ENCODE peak calls at places on chromosomes 1 and 21, in nine cellular contexts. One of them, this sample, is unnamed.
A peak's percentile ranks its signal among the peaks of the same experiment; 100 is the strongest.

GRCh38 chr1:31227891-31228290 is 11.8 kb downstream of the NKAIN1 start:
- DNase-seq in A172: no peak
- DNase-seq in left cardiac atrium: no peak
- DNase-seq in mucosa of descending colon: no peak
- DNase-seq in stimulated activated naive B cell treated with anti-CD40 and anti-IgM and Interleukin-4, amounts not matched to agents 10 μg/mL and 1 μg/mL and 100 μg/mL, for 72 hours: no peak
- DNase-seq in GM04504: no peak
- DNase-seq in activated naive CD4-positive, alpha-beta T cell: no peak
- DNase-seq in GM12892: no peak
- DNase-seq in amniotic stem cell: no peak
- DNase-seq in this sample: no peak

GRCh38 chr1:42157667-42158066 is 4.5 kb downstream of the GUCA2B start:
- DNase-seq in A172: no peak
- DNase-seq in left cardiac atrium: no peak
- DNase-seq in mucosa of descending colon: no peak
- DNase-seq in stimulated activated naive B cell treated with anti-CD40 and anti-IgM and Interleukin-4, amounts not matched to agents 10 μg/mL and 1 μg/mL and 100 μg/mL, for 72 hours: no peak
- DNase-seq in GM04504: no peak
- DNase-seq in activated naive CD4-positive, alpha-beta T cell: no peak
- DNase-seq in GM12892: no peak
- DNase-seq in amniotic stem cell: no peak
- DNase-seq in this sample: no peak

GRCh38 chr1:56508523-56508983 is 70.8 kb downstream of the PLPP3 start:
- DNase-seq in A172: no peak
- DNase-seq in left cardiac atrium: peak; percentile 72
- DNase-seq in mucosa of descending colon: peak; percentile 81
- DNase-seq in stimulated activated naive B cell treated with anti-CD40 and anti-IgM and Interleukin-4, amounts not matched to agents 10 μg/mL and 1 μg/mL and 100 μg/mL, for 72 hours: no peak
- DNase-seq in GM04504: no peak
- DNase-seq in activated naive CD4-positive, alpha-beta T cell: no peak
- DNase-seq in GM12892: no peak
- DNase-seq in amniotic stem cell: no peak
- DNase-seq in this sample: no peak

GRCh38 chr1:201946224-201946908 is at the start of gene LMOD1:
- DNase-seq in A172: peak; percentile 61
- DNase-seq in left cardiac atrium: peak; percentile 87
- DNase-seq in mucosa of descending colon: peak; percentile 68
- DNase-seq in stimulated activated naive B cell treated with anti-CD40 and anti-IgM and Interleukin-4, amounts not matched to agents 10 μg/mL and 1 μg/mL and 100 μg/mL, for 72 hours: no peak
- DNase-seq in GM04504: peak; percentile 84
- DNase-seq in activated naive CD4-positive, alpha-beta T cell: no peak
- DNase-seq in GM12892: no peak
- DNase-seq in amniotic stem cell: peak; percentile 94
- DNase-seq in this sample: no peak

GRCh38 chr1:7580923-7581753 is 190.0 kb upstream of the VAMP3 start:
- DNase-seq in A172: no peak
- DNase-seq in left cardiac atrium: peak; percentile 19
- DNase-seq in mucosa of descending colon: no peak
- DNase-seq in stimulated activated naive B cell treated with anti-CD40 and anti-IgM and Interleukin-4, amounts not matched to agents 10 μg/mL and 1 μg/mL and 100 μg/mL, for 72 hours: no peak
- DNase-seq in GM04504: peak; percentile 12
- DNase-seq in activated naive CD4-positive, alpha-beta T cell: no peak
- DNase-seq in GM12892: no peak
- DNase-seq in amniotic stem cell: no peak
- DNase-seq in this sample: no peak

GRCh38 chr21:45019076-45019886 is 55.1 kb upstream of the ADARB1 start:
- DNase-seq in A172: no peak
- DNase-seq in left cardiac atrium: peak; percentile 56
- DNase-seq in mucosa of descending colon: no peak
- DNase-seq in stimulated activated naive B cell treated with anti-CD40 and anti-IgM and Interleukin-4, amounts not matched to agents 10 μg/mL and 1 μg/mL and 100 μg/mL, for 72 hours: no peak
- DNase-seq in GM04504: no peak
- DNase-seq in activated naive CD4-positive, alpha-beta T cell: no peak
- DNase-seq in GM12892: no peak
- DNase-seq in amniotic stem cell: no peak
- DNase-seq in this sample: no peak

GRCh38 chr1:183385746-183386145 is 32.4 kb downstream of the NMNAT2 start:
- DNase-seq in A172: no peak
- DNase-seq in left cardiac atrium: no peak
- DNase-seq in mucosa of descending colon: no peak
- DNase-seq in stimulated activated naive B cell treated with anti-CD40 and anti-IgM and Interleukin-4, amounts not matched to agents 10 μg/mL and 1 μg/mL and 100 μg/mL, for 72 hours: no peak
- DNase-seq in GM04504: no peak
- DNase-seq in activated naive CD4-positive, alpha-beta T cell: no peak
- DNase-seq in GM12892: no peak
- DNase-seq in amniotic stem cell: no peak
- DNase-seq in this sample: no peak

GRCh38 chr1:151881479-151881878 is 27.8 kb downstream of the THEM4 start:
- DNase-seq in A172: no peak
- DNase-seq in left cardiac atrium: no peak
- DNase-seq in mucosa of descending colon: no peak
- DNase-seq in stimulated activated naive B cell treated with anti-CD40 and anti-IgM and Interleukin-4, amounts not matched to agents 10 μg/mL and 1 μg/mL and 100 μg/mL, for 72 hours: no peak
- DNase-seq in GM04504: no peak
- DNase-seq in activated naive CD4-positive, alpha-beta T cell: no peak
- DNase-seq in GM12892: no peak
- DNase-seq in amniotic stem cell: no peak
- DNase-seq in this sample: no peak

GRCh38 chr21:44925027-44925755 is 4.5 kb upstream of the ITGB2 start:
- DNase-seq in A172: no peak
- DNase-seq in left cardiac atrium: peak; percentile 12
- DNase-seq in mucosa of descending colon: no peak
- DNase-seq in stimulated activated naive B cell treated with anti-CD40 and anti-IgM and Interleukin-4, amounts not matched to agents 10 μg/mL and 1 μg/mL and 100 μg/mL, for 72 hours: no peak
- DNase-seq in GM04504: no peak
- DNase-seq in activated naive CD4-positive, alpha-beta T cell: no peak
- DNase-seq in GM12892: no peak
- DNase-seq in amniotic stem cell: no peak
- DNase-seq in this sample: no peak

GRCh38 chr1:8314346-8315280 is 3.3 kb upstream of the SLC45A1 start:
- DNase-seq in A172: peak; percentile 66
- DNase-seq in left cardiac atrium: peak; percentile 70
- DNase-seq in mucosa of descending colon: peak; percentile 85
- DNase-seq in stimulated activated naive B cell treated with anti-CD40 and anti-IgM and Interleukin-4, amounts not matched to agents 10 μg/mL and 1 μg/mL and 100 μg/mL, for 72 hours: no peak
- DNase-seq in GM04504: peak; percentile 52
- DNase-seq in activated naive CD4-positive, alpha-beta T cell: no peak
- DNase-seq in GM12892: peak; percentile 48
- DNase-seq in amniotic stem cell: peak; percentile 50
- DNase-seq in this sample: no peak

GRCh38 chr1:16143566-16144324 is 12.1 kb downstream of the EPHA2 start:
- DNase-seq in A172: peak; percentile 88
- DNase-seq in left cardiac atrium: peak; percentile 65
- DNase-seq in mucosa of descending colon: peak; percentile 66
- DNase-seq in stimulated activated naive B cell treated with anti-CD40 and anti-IgM and Interleukin-4, amounts not matched to agents 10 μg/mL and 1 μg/mL and 100 μg/mL, for 72 hours: no peak
- DNase-seq in GM04504: no peak
- DNase-seq in activated naive CD4-positive, alpha-beta T cell: no peak
- DNase-seq in GM12892: no peak
- DNase-seq in amniotic stem cell: no peak
- DNase-seq in this sample: no peak

GRCh38 chr1:168343566-168343965 is 62.9 kb downstream of the TBX19 start:
- DNase-seq in A172: no peak
- DNase-seq in left cardiac atrium: no peak
- DNase-seq in mucosa of descending colon: no peak
- DNase-seq in stimulated activated naive B cell treated with anti-CD40 and anti-IgM and Interleukin-4, amounts not matched to agents 10 μg/mL and 1 μg/mL and 100 μg/mL, for 72 hours: no peak
- DNase-seq in GM04504: no peak
- DNase-seq in activated naive CD4-positive, alpha-beta T cell: no peak
- DNase-seq in GM12892: no peak
- DNase-seq in amniotic stem cell: no peak
- DNase-seq in this sample: no peak

GRCh38 chr1:52552505-52553371 is at the start of gene TUT4:
- DNase-seq in A172: peak; percentile 50
- DNase-seq in left cardiac atrium: peak; percentile 78
- DNase-seq in mucosa of descending colon: peak; percentile 77
- DNase-seq in stimulated activated naive B cell treated with anti-CD40 and anti-IgM and Interleukin-4, amounts not matched to agents 10 μg/mL and 1 μg/mL and 100 μg/mL, for 72 hours: peak; percentile 75
- DNase-seq in GM04504: peak; percentile 42
- DNase-seq in activated naive CD4-positive, alpha-beta T cell: peak; percentile 52
- DNase-seq in GM12892: peak; percentile 34
- DNase-seq in amniotic stem cell: peak; percentile 49
- DNase-seq in this sample: no peak

GRCh38 chr1:117735045-117735992 is 129.5 kb downstream of the TENT5C start:
- DNase-seq in A172: peak; percentile 55
- DNase-seq in left cardiac atrium: no peak
- DNase-seq in mucosa of descending colon: peak; percentile 66
- DNase-seq in stimulated activated naive B cell treated with anti-CD40 and anti-IgM and Interleukin-4, amounts not matched to agents 10 μg/mL and 1 μg/mL and 100 μg/mL, for 72 hours: no peak
- DNase-seq in GM04504: peak; percentile 23
- DNase-seq in activated naive CD4-positive, alpha-beta T cell: no peak
- DNase-seq in GM12892: no peak
- DNase-seq in amniotic stem cell: no peak
- DNase-seq in this sample: no peak

GRCh38 chr1:211808475-211808874 is 22.1 kb downstream of the LPGAT1 start:
- DNase-seq in A172: no peak
- DNase-seq in left cardiac atrium: no peak
- DNase-seq in mucosa of descending colon: no peak
- DNase-seq in stimulated activated naive B cell treated with anti-CD40 and anti-IgM and Interleukin-4, amounts not matched to agents 10 μg/mL and 1 μg/mL and 100 μg/mL, for 72 hours: no peak
- DNase-seq in GM04504: no peak
- DNase-seq in activated naive CD4-positive, alpha-beta T cell: no peak
- DNase-seq in GM12892: no peak
- DNase-seq in amniotic stem cell: no peak
- DNase-seq in this sample: no peak

GRCh38 chr1:1232224-1232800 is at the start of gene B3GALT6:
- DNase-seq in A172: no peak
- DNase-seq in left cardiac atrium: no peak
- DNase-seq in mucosa of descending colon: no peak
- DNase-seq in stimulated activated naive B cell treated with anti-CD40 and anti-IgM and Interleukin-4, amounts not matched to agents 10 μg/mL and 1 μg/mL and 100 μg/mL, for 72 hours: no peak
- DNase-seq in GM04504: no peak
- DNase-seq in activated naive CD4-positive, alpha-beta T cell: no peak
- DNase-seq in GM12892: no peak
- DNase-seq in amniotic stem cell: no peak
- DNase-seq in this sample: no peak

GRCh38 chr1:46941135-46941694 is at the start of gene CYP4A11:
- DNase-seq in A172: no peak
- DNase-seq in left cardiac atrium: no peak
- DNase-seq in mucosa of descending colon: no peak
- DNase-seq in stimulated activated naive B cell treated with anti-CD40 and anti-IgM and Interleukin-4, amounts not matched to agents 10 μg/mL and 1 μg/mL and 100 μg/mL, for 72 hours: no peak
- DNase-seq in GM04504: no peak
- DNase-seq in activated naive CD4-positive, alpha-beta T cell: no peak
- DNase-seq in GM12892: no peak
- DNase-seq in amniotic stem cell: no peak
- DNase-seq in this sample: no peak

GRCh38 chr1:209884665-209885117 is 53.3 kb upstream of the SYT14 start:
- DNase-seq in A172: peak; percentile 100
- DNase-seq in left cardiac atrium: peak; percentile 46
- DNase-seq in mucosa of descending colon: peak; percentile 32
- DNase-seq in stimulated activated naive B cell treated with anti-CD40 and anti-IgM and Interleukin-4, amounts not matched to agents 10 μg/mL and 1 μg/mL and 100 μg/mL, for 72 hours: no peak
- DNase-seq in GM04504: peak; percentile 96
- DNase-seq in activated naive CD4-positive, alpha-beta T cell: no peak
- DNase-seq in GM12892: no peak
- DNase-seq in amniotic stem cell: peak; percentile 90
- DNase-seq in this sample: peak; percentile 52

GRCh38 chr1:199247891-199248290 is 609.1 kb downstream of the PTPRC start:
- DNase-seq in A172: no peak
- DNase-seq in left cardiac atrium: no peak
- DNase-seq in mucosa of descending colon: no peak
- DNase-seq in stimulated activated naive B cell treated with anti-CD40 and anti-IgM and Interleukin-4, amounts not matched to agents 10 μg/mL and 1 μg/mL and 100 μg/mL, for 72 hours: no peak
- DNase-seq in GM04504: no peak
- DNase-seq in activated naive CD4-positive, alpha-beta T cell: no peak
- DNase-seq in GM12892: no peak
- DNase-seq in amniotic stem cell: no peak
- DNase-seq in this sample: no peak

GRCh38 chr1:114079596-114080190 is 74.0 kb downstream of the SYT6 start:
- DNase-seq in A172: no peak
- DNase-seq in left cardiac atrium: no peak
- DNase-seq in mucosa of descending colon: no peak
- DNase-seq in stimulated activated naive B cell treated with anti-CD40 and anti-IgM and Interleukin-4, amounts not matched to agents 10 μg/mL and 1 μg/mL and 100 μg/mL, for 72 hours: no peak
- DNase-seq in GM04504: no peak
- DNase-seq in activated naive CD4-positive, alpha-beta T cell: no peak
- DNase-seq in GM12892: no peak
- DNase-seq in amniotic stem cell: no peak
- DNase-seq in this sample: no peak

GRCh38 chr21:44756416-44757185 is 45.0 kb downstream of the UBE2G2 start:
- DNase-seq in A172: no peak
- DNase-seq in left cardiac atrium: no peak
- DNase-seq in mucosa of descending colon: no peak
- DNase-seq in stimulated activated naive B cell treated with anti-CD40 and anti-IgM and Interleukin-4, amounts not matched to agents 10 μg/mL and 1 μg/mL and 100 μg/mL, for 72 hours: no peak
- DNase-seq in GM04504: no peak
- DNase-seq in activated naive CD4-positive, alpha-beta T cell: no peak
- DNase-seq in GM12892: no peak
- DNase-seq in amniotic stem cell: no peak
- DNase-seq in this sample: no peak

GRCh38 chr21:37130971-37131370 is 57.9 kb downstream of the TTC3 start:
- DNase-seq in A172: peak; percentile 59
- DNase-seq in left cardiac atrium: no peak
- DNase-seq in mucosa of descending colon: no peak
- DNase-seq in stimulated activated naive B cell treated with anti-CD40 and anti-IgM and Interleukin-4, amounts not matched to agents 10 μg/mL and 1 μg/mL and 100 μg/mL, for 72 hours: no peak
- DNase-seq in GM04504: no peak
- DNase-seq in activated naive CD4-positive, alpha-beta T cell: no peak
- DNase-seq in GM12892: no peak
- DNase-seq in amniotic stem cell: no peak
- DNase-seq in this sample: no peak

GRCh38 chr21:43209575-43210453 is 41.0 kb downstream of the CRYAA start:
- DNase-seq in A172: peak; percentile 98
- DNase-seq in left cardiac atrium: peak; percentile 37
- DNase-seq in mucosa of descending colon: no peak
- DNase-seq in stimulated activated naive B cell treated with anti-CD40 and anti-IgM and Interleukin-4, amounts not matched to agents 10 μg/mL and 1 μg/mL and 100 μg/mL, for 72 hours: no peak
- DNase-seq in GM04504: no peak
- DNase-seq in activated naive CD4-positive, alpha-beta T cell: no peak
- DNase-seq in GM12892: no peak
- DNase-seq in amniotic stem cell: no peak
- DNase-seq in this sample: peak; percentile 29

GRCh38 chr1:10569531-10569930 is 94.8 kb downstream of the PEX14 start:
- DNase-seq in A172: no peak
- DNase-seq in left cardiac atrium: no peak
- DNase-seq in mucosa of descending colon: no peak
- DNase-seq in stimulated activated naive B cell treated with anti-CD40 and anti-IgM and Interleukin-4, amounts not matched to agents 10 μg/mL and 1 μg/mL and 100 μg/mL, for 72 hours: no peak
- DNase-seq in GM04504: no peak
- DNase-seq in activated naive CD4-positive, alpha-beta T cell: no peak
- DNase-seq in GM12892: no peak
- DNase-seq in amniotic stem cell: no peak
- DNase-seq in this sample: no peak

GRCh38 chr1:58746182-58746581 is 37.7 kb downstream of the JUN start:
- DNase-seq in A172: no peak
- DNase-seq in left cardiac atrium: no peak
- DNase-seq in mucosa of descending colon: no peak
- DNase-seq in stimulated activated naive B cell treated with anti-CD40 and anti-IgM and Interleukin-4, amounts not matched to agents 10 μg/mL and 1 μg/mL and 100 μg/mL, for 72 hours: no peak
- DNase-seq in GM04504: no peak
- DNase-seq in activated naive CD4-positive, alpha-beta T cell: no peak
- DNase-seq in GM12892: no peak
- DNase-seq in amniotic stem cell: no peak
- DNase-seq in this sample: no peak

GRCh38 chr1:194830387-194830786 is 1644.0 kb upstream of the B3GALT2 start:
- DNase-seq in A172: no peak
- DNase-seq in left cardiac atrium: no peak
- DNase-seq in mucosa of descending colon: no peak
- DNase-seq in stimulated activated naive B cell treated with anti-CD40 and anti-IgM and Interleukin-4, amounts not matched to agents 10 μg/mL and 1 μg/mL and 100 μg/mL, for 72 hours: no peak
- DNase-seq in GM04504: no peak
- DNase-seq in activated naive CD4-positive, alpha-beta T cell: no peak
- DNase-seq in GM12892: no peak
- DNase-seq in amniotic stem cell: no peak
- DNase-seq in this sample: no peak

GRCh38 chr21:33394260-33394659 is 9.0 kb upstream of the IFNGR2 start:
- DNase-seq in A172: no peak
- DNase-seq in left cardiac atrium: no peak
- DNase-seq in mucosa of descending colon: no peak
- DNase-seq in stimulated activated naive B cell treated with anti-CD40 and anti-IgM and Interleukin-4, amounts not matched to agents 10 μg/mL and 1 μg/mL and 100 μg/mL, for 72 hours: no peak
- DNase-seq in GM04504: no peak
- DNase-seq in activated naive CD4-positive, alpha-beta T cell: no peak
- DNase-seq in GM12892: no peak
- DNase-seq in amniotic stem cell: no peak
- DNase-seq in this sample: no peak

GRCh38 chr1:79551321-79551720 is 544.8 kb upstream of the ADGRL4 start:
- DNase-seq in A172: no peak
- DNase-seq in left cardiac atrium: no peak
- DNase-seq in mucosa of descending colon: no peak
- DNase-seq in stimulated activated naive B cell treated with anti-CD40 and anti-IgM and Interleukin-4, amounts not matched to agents 10 μg/mL and 1 μg/mL and 100 μg/mL, for 72 hours: no peak
- DNase-seq in GM04504: no peak
- DNase-seq in activated naive CD4-positive, alpha-beta T cell: no peak
- DNase-seq in GM12892: no peak
- DNase-seq in amniotic stem cell: no peak
- DNase-seq in this sample: no peak

GRCh38 chr1:218482683-218483082 is 137.5 kb downstream of the TGFB2 start:
- DNase-seq in A172: no peak
- DNase-seq in left cardiac atrium: no peak
- DNase-seq in mucosa of descending colon: no peak
- DNase-seq in stimulated activated naive B cell treated with anti-CD40 and anti-IgM and Interleukin-4, amounts not matched to agents 10 μg/mL and 1 μg/mL and 100 μg/mL, for 72 hours: no peak
- DNase-seq in GM04504: peak; percentile 73
- DNase-seq in activated naive CD4-positive, alpha-beta T cell: no peak
- DNase-seq in GM12892: no peak
- DNase-seq in amniotic stem cell: no peak
- DNase-seq in this sample: no peak

GRCh38 chr1:204437796-204438570 is 26.4 kb upstream of the PPP1R15B start:
- DNase-seq in A172: no peak
- DNase-seq in left cardiac atrium: no peak
- DNase-seq in mucosa of descending colon: no peak
- DNase-seq in stimulated activated naive B cell treated with anti-CD40 and anti-IgM and Interleukin-4, amounts not matched to agents 10 μg/mL and 1 μg/mL and 100 μg/mL, for 72 hours: no peak
- DNase-seq in GM04504: no peak
- DNase-seq in activated naive CD4-positive, alpha-beta T cell: no peak
- DNase-seq in GM12892: no peak
- DNase-seq in amniotic stem cell: no peak
- DNase-seq in this sample: no peak

GRCh38 chr21:42059141-42059540 is 12.0 kb upstream of the UMODL1 start:
- DNase-seq in A172: no peak
- DNase-seq in left cardiac atrium: no peak
- DNase-seq in mucosa of descending colon: no peak
- DNase-seq in stimulated activated naive B cell treated with anti-CD40 and anti-IgM and Interleukin-4, amounts not matched to agents 10 μg/mL and 1 μg/mL and 100 μg/mL, for 72 hours: no peak
- DNase-seq in GM04504: no peak
- DNase-seq in activated naive CD4-positive, alpha-beta T cell: no peak
- DNase-seq in GM12892: no peak
- DNase-seq in amniotic stem cell: no peak
- DNase-seq in this sample: no peak

This sample was measured in vagina.